ENCODE peak calls at places on chromosomes 12 and 14, in five cellular contexts. E is adrenal gland, P is H1, L is lower leg skin, I is body of pancreas. D is an unnamed sample.

GRCh38 chr12:11943919-11944318 is 126.8 kb upstream of the BCL2L14 start:
- DNase-seq in E (no peak), P (no peak), L (no peak), I (no peak), D (no peak)

GRCh38 chr12:83462419-83462818 is 775.7 kb downstream of the TMTC2 start:
- DNase-seq in E (no peak), P (no peak), L (no peak), I (no peak), D (no peak)

GRCh38 chr14:50677527-50678063 is 9.5 kb upstream of the SAV1 start:
- DNase-seq in E (no peak), P (no peak), L (no peak), I (no peak), D (no peak)

GRCh38 chr12:115149685-115150378 is 465.9 kb upstream of the TBX3 start:
- DNase-seq in E (no peak), P (no peak), L (no peak), I (no peak), D (no peak)

GRCh38 chr14:72850360-72850759 is 43.5 kb downstream of the DPF3 start:
- DNase-seq in E (no peak), P (no peak), L (no peak), I (no peak), D (no peak)

GRCh38 chr12:115194857-115195256 is 510.9 kb upstream of the TBX3 start:
- DNase-seq in E (no peak), P (no peak), L (no peak), I (no peak), D (no peak)

GRCh38 chr14:99884834-99885648 is 91.8 kb downstream of the EML1 start:
- DNase-seq in E (no peak), P (no peak), L (no peak), I (peak), D (no peak)

GRCh38 chr14:47103781-47104180 is 452.2 kb upstream of the RPL10L start:
- DNase-seq in E (no peak), P (no peak), L (no peak), I (no peak), D (no peak)

GRCh38 chr12:33795536-33795935 is 226.8 kb upstream of the ALG10 start:
- DNase-seq in E (no peak), P (no peak), L (no peak), I (no peak), D (no peak)

GRCh38 chr14:89240414-89240813 is 176.6 kb downstream of the FOXN3 start:
- DNase-seq in E (no peak), P (no peak), L (no peak), I (no peak), D (no peak)

GRCh38 chr14:22536853-22537338 is 52.1 kb downstream of the DAD1 start:
- DNase-seq in E (peak), P (no peak), L (peak), I (peak), D (peak)

GRCh38 chr12:131863711-131864396 is 30.6 kb upstream of the ULK1 start:
- DNase-seq in E (no peak), P (no peak), L (no peak), I (no peak), D (no peak)

GRCh38 chr14:53333809-53334208 is 180.7 kb upstream of the DDHD1 start:
- DNase-seq in E (no peak), P (no peak), L (no peak), I (peak), D (no peak)

GRCh38 chr14:84107835-84108343 is 1422.1 kb upstream of the FLRT2 start:
- DNase-seq in E (no peak), P (no peak), L (no peak), I (no peak), D (no peak)

GRCh38 chr14:102158797-102159196 is 19.1 kb downstream of the WDR20 start:
- DNase-seq in E (no peak), P (no peak), L (no peak), I (no peak), D (no peak)

GRCh38 chr14:106694638-106695393 is 1168.4 kb downstream of the TMEM121 start:
- DNase-seq in E (no peak), P (no peak), L (no peak), I (peak), D (no peak)

GRCh38 chr12:104181313-104181712 is 34.3 kb upstream of the TXNRD1 start:
- DNase-seq in E (no peak), P (no peak), L (no peak), I (no peak), D (no peak)

GRCh38 chr12:8709124-8709830 is 11.5 kb downstream of the RIMKLB start:
- DNase-seq in E (peak), P (no peak), L (no peak), I (no peak), D (no peak)

GRCh38 chr12:82470906-82471512 is 112.7 kb downstream of the METTL25 start:
- DNase-seq in E (no peak), P (no peak), L (no peak), I (no peak), D (no peak)

GRCh38 chr14:92902191-92902590 is 20.8 kb upstream of the CHGA start:
- DNase-seq in E (no peak), P (no peak), L (no peak), I (no peak), D (no peak)

GRCh38 chr12:100110276-100110675 is 32.4 kb downstream of the BLTP3B start:
- DNase-seq in E (no peak), P (no peak), L (no peak), I (no peak), D (no peak)

GRCh38 chr12:100101000-100101399 is 41.7 kb downstream of the BLTP3B start:
- DNase-seq in E (no peak), P (no peak), L (no peak), I (no peak), D (no peak)

DNA sequence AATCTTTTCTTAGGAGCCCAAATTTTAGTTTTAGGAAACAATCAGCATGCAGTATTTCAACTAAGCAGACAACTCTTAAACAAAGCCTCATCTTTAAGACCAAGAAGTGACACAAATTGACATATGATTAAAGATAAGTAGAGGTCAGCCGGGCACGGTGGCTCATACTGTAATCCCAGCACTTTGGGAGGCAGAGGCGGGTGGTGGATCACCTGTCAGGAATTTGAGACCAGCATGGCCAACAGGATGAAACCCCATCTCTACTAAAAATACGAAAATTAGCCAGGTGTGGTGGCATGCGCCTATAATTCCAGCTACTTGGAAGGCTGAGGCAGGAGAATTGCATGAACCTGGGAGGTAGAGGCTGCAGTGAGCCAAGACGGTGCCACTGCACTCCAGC is 35.8 kb downstream of the BLTP3B start:
- DNase-seq in E (no peak), P (no peak), L (no peak), I (no peak), D (no peak)
- TF ChIP-seq POLR2A in E (no peak), P (no peak), L (no peak), I (no peak), D (no peak)

GRCh38 chr12:52952082-52952801 is 3.3 kb downstream of the KRT18 start:
- DNase-seq in E (peak), P (no peak), L (no peak), I (peak), D (no peak)

GRCh38 chr12:52949413-52950331 is 754 bp downstream of the KRT18 start:
- DNase-seq in E (peak), P (peak), L (no peak), I (peak), D (no peak)

GRCh38 chr12:52950553-52950952 is 1.6 kb downstream of the KRT18 start:
- DNase-seq in E (no peak), P (no peak), L (no peak), I (peak), D (no peak)

GRCh38 chr12:52951640-52952039 is 2.7 kb downstream of the KRT18 start:
- DNase-seq in E (no peak), P (no peak), L (no peak), I (no peak), D (no peak)

GRCh38 chr12:52951126-52951525 is 2.2 kb downstream of the KRT18 start:
- DNase-seq in E (no peak), P (no peak), L (no peak), I (no peak), D (no peak)
- H3K4me3 ChIP-seq in E (no peak), P (no peak), L (no peak), I (no peak), D (no peak)

GRCh38 chr12:32679091-32679909 is at the start of gene DNM1L:
- DNase-seq in E (peak), P (peak), L (peak), I (peak), D (peak)
- TF ChIP-seq POLR2A in E (peak), P (peak), L (no peak), I (peak), D (peak)

GRCh38 chr14:79513446-79513845 is 697.9 kb downstream of the DIO2 start:
- DNase-seq in E (no peak), P (no peak), L (no peak), I (no peak), D (no peak)

GRCh38 chr14:79516009-79516408 is 695.3 kb downstream of the DIO2 start:
- DNase-seq in E (no peak), P (no peak), L (no peak), I (no peak), D (no peak)

GRCh38 chr14:79511146-79511545 is 700.2 kb downstream of the DIO2 start:
- DNase-seq in E (no peak), P (no peak), L (no peak), I (no peak), D (no peak)

GRCh38 chr14:79514700-79515099 is 696.6 kb downstream of the DIO2 start:
- DNase-seq in E (no peak), P (no peak), L (no peak), I (no peak), D (no peak)

DNA sequence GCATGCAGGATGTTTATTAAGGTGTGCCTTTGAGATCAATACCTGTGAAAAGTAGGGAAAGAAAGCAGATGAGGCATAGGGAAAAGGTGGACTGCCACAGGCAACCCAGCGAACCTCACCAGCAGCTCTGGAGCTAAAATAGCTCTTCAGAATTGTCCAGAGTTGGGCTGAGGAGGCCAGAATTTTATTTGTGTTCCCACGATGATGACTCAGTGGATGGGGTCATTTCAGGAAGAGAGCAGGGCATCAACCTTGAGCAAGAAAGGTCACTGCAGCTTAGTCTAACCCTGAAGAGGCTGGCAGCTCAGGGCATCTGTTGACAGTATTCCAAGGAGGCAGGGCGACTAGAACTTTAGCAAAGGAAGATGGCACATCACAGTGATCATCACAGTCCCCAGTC is 696.1 kb downstream of the DIO2 start:
- DNase-seq in E (peak), P (no peak), L (no peak), I (no peak), D (no peak)
- H3K4me3 ChIP-seq in E (no peak), P (no peak), L (no peak), I (no peak), D (no peak)

GRCh38 chr12:32755051-32755653 is 545 bp downstream of the YARS2 start:
- DNase-seq in E (peak), P (peak), L (peak), I (peak), D (peak)
- TF ChIP-seq POLR2A in E (no peak), P (no peak), L (no peak), I (no peak), D (no peak)

GRCh38 chr12:54991161-54991991 is 6.8 kb upstream of the TESPA1 start:
- DNase-seq in E (no peak), P (no peak), L (no peak), I (no peak), D (no peak)
- H3K4me3 ChIP-seq in E (no peak), P (no peak), L (no peak), I (no peak), D (no peak)

GRCh38 chr12:111598637-111599458 is at the start of gene ATXN2:
- DNase-seq in E (peak), P (no peak), L (peak), I (peak), D (peak)
- TF ChIP-seq POLR2A in E (peak), P (peak), L (no peak), I (no peak), D (no peak)

GRCh38 chr14:61930101-61930857 is 168.1 kb downstream of the SNAPC1 start:
- DNase-seq in E (no peak), P (no peak), L (no peak), I (no peak), D (no peak)
- H3K4me3 ChIP-seq in E (no peak), P (no peak), L (no peak), I (no peak), D (no peak)

DNA sequence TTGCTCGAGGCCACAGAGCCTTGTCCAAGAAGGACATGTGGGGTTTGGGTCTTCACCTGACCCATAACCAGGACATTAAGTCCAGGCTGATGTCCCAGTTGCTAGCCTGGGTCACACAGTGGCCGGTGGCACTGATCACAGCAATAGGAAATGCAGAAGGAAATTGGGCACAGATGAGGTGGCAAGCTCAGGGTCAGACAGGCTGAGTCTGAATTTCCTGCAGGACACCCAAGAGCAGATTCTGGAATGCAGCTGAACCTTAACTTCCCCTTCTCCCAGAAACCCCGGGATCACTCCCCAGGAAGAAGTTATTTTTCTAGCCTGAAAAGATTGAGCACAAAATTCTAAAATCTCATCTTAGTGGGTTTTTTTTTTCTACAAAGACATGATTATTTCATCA is 199.9 kb downstream of the KSR2 start:
- DNase-seq in E (no peak), P (no peak), L (no peak), I (no peak), D (no peak)
- TF ChIP-seq POLR2A in E (no peak), P (no peak), L (no peak), I (no peak), D (no peak)

DNA sequence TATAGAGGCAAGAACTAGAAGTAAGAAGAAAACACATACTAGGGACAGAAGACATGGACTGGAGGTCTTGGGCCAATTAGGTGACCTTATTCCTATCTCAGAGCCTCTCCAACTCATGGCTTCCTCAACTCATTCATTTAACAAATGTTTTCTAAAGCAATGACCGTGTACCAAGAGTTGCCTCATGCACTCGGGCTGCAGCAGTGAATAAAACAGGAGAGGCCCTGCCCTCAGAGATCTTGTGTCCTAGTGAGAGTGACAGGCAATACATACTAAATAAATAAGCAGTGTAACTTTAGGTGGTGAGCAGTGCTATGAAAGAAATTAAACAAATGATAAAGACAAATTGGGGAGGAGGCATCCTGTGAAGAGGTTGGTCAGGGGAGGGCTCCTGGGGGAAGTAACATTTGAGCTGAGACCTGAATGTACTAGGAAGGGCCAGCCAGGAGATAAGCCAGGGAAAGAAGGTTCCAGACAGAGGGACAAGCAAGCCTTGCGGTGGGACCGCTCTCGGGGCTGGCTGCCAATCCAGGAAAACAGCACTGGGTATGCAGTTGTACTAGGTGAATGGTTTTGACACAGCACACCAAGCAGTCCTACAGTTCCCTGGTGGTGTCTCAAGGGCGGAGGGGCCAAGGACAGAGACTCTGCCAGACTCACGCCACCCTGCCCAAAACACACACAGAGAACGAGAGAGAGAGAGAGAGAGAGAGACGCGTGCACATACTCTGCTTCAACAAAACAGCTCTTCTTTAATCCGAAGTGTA is 1.3 kb downstream of the NINJ2 start:
- DNase-seq in E (no peak), P (no peak), L (peak), I (no peak), D (peak)
- H3K4me3 ChIP-seq in E (no peak), P (no peak), L (no peak), I (no peak), D (no peak)